ENCODE peak calls at places on chromosome 2, in eight cellular contexts. O is HFF-Myc, M is cardiac muscle cell, E is PC-3, W is stomach, Z is fibroblast of mammary gland, T is coronary artery, J is AG04450. D is an unnamed sample.

GRCh38 chr2:203583084-203583695 is 48.1 kb upstream of the RAPH1 start:
- DNase-seq in J (no peak), T (no peak), M (no peak), E (no peak), Z (no peak), W (no peak), O (no peak), D (no peak)

GRCh38 chr2:200408428-200409311 is 101.2 kb downstream of the KCTD18 start:
- DNase-seq in O (peak; percentile 62), E (peak; percentile 87), M (peak; percentile 68), J (peak; percentile 82), W (peak; percentile 47), T (no peak), Z (peak; percentile 89), D (peak; percentile 49)

GRCh38 chr2:225487901-225488416 is 88.4 kb downstream of the NYAP2 start:
- DNase-seq in O (no peak), W (no peak), T (no peak), E (no peak), M (no peak), J (no peak), Z (no peak), D (no peak)

GRCh38 chr2:173191601-173192000 is 116.0 kb downstream of the MAP3K20 start:
- DNase-seq in Z (peak; percentile 53), E (peak; percentile 43), M (no peak), O (no peak), W (no peak), J (no peak), T (no peak), D (no peak)

GRCh38 chr2:57432528-57432927 is 614.1 kb upstream of the VRK2 start:
- DNase-seq in Z (no peak), E (no peak), M (no peak), O (no peak), J (no peak), W (no peak), T (no peak), D (no peak)

GRCh38 chr2:232482301-232483238 is 5.1 kb downstream of the ECEL1 start:
- DNase-seq in J (no peak), M (no peak), Z (no peak), O (no peak), E (no peak), T (no peak), W (no peak), D (no peak)

GRCh38 chr2:138589663-138590062 is 88.1 kb downstream of the SPOPL start:
- DNase-seq in T (no peak), W (no peak), O (no peak), J (no peak), Z (no peak), E (no peak), M (no peak), D (no peak)

GRCh38 chr2:97806738-97807618 is 93.6 kb downstream of the ZAP70 start:
- DNase-seq in E (peak; percentile 78), O (peak; percentile 25), T (peak; percentile 79), W (peak; percentile 86), M (peak; percentile 83), Z (peak; percentile 71), J (peak; percentile 44), D (peak; percentile 21)

DNA sequence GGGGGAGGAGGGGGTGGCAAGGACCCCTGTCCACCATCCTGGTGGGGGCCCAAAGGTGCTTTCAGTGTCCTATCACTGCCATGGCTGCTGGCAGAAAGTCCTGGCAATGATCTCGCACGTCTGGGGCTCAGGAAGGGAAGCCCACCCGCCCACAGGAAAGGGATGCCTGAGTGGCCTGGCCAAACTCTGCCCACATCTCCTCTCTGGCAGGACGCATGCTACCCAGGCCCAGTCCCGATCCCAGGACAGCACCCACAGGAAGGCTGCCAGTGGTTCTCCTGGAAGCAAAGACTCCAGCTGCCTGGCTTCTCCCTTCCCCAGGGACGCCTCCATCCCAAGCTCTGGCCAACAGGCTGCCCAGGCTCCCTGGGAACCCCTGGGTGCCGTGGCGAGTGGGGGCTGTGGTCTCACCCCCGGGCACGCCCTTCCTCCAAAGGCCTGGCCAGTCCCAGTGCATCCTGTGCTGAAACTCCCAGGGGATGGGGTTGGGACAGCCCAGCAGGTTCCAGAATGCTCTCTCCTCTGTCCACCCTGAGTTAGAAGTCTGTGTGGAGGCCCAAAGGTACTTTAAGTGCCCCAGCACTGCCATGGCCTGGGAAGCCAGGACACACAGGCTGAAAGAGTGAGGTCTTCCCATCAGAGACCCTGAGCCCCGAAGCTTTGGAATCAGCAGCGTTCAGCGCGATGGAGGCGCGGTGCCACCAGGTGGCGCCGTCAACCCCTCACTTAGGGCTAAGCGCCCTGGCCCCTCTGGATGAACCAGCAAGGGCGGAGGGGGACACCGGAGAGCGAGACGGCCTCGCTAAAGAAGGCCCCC is 29.8 kb upstream of the TAF1B start:
- DNase-seq in M (peak; percentile 74), O (no peak), W (peak; percentile 77), T (peak; percentile 76), E (peak; percentile 80), J (no peak), Z (peak; percentile 58), D (no peak)
- H3K4me3 ChIP-seq in M (no peak overlapping the region), O (no peak overlapping the region), W (peak overlapping the region; percentile 12), T (peak overlapping the region; percentile 53), E (peak overlapping the region; percentile 16), J (no peak overlapping the region), Z (no peak overlapping the region), D (peak overlapping the region; percentile 23)

GRCh38 chr2:109458512-109458911 is 155.3 kb downstream of the SEPTIN10 start:
- DNase-seq in E (no peak), M (no peak), Z (no peak), T (peak; percentile 53), W (no peak), J (no peak), O (no peak), D (no peak)

GRCh38 chr2:109457366-109457765 is 156.4 kb downstream of the SEPTIN10 start:
- DNase-seq in Z (peak; percentile 7), M (no peak), E (no peak), O (no peak), J (no peak), W (no peak), T (no peak), D (no peak)

GRCh38 chr2:109459485-109459884 is 154.3 kb downstream of the SEPTIN10 start:
- DNase-seq in J (no peak), T (peak; percentile 91), M (no peak), O (no peak), W (no peak), E (no peak), Z (no peak), D (no peak)

GRCh38 chr2:109456776-109457175 is 157.0 kb downstream of the SEPTIN10 start:
- DNase-seq in W (no peak), J (no peak), M (no peak), E (no peak), O (no peak), Z (no peak), T (peak; percentile 67), D (no peak)

GRCh38 chr2:109457811-109458210 is 156.0 kb downstream of the SEPTIN10 start:
- DNase-seq in O (no peak), W (no peak), M (no peak), Z (no peak), T (peak; percentile 87), E (no peak), J (no peak), D (no peak)
- TF ChIP-seq CTCF in O (no peak), W (peak; percentile 6), M (peak; percentile 4), Z (no peak), T (no peak), E (peak; percentile 24), J (peak; percentile 5), D (no peak)

DNA sequence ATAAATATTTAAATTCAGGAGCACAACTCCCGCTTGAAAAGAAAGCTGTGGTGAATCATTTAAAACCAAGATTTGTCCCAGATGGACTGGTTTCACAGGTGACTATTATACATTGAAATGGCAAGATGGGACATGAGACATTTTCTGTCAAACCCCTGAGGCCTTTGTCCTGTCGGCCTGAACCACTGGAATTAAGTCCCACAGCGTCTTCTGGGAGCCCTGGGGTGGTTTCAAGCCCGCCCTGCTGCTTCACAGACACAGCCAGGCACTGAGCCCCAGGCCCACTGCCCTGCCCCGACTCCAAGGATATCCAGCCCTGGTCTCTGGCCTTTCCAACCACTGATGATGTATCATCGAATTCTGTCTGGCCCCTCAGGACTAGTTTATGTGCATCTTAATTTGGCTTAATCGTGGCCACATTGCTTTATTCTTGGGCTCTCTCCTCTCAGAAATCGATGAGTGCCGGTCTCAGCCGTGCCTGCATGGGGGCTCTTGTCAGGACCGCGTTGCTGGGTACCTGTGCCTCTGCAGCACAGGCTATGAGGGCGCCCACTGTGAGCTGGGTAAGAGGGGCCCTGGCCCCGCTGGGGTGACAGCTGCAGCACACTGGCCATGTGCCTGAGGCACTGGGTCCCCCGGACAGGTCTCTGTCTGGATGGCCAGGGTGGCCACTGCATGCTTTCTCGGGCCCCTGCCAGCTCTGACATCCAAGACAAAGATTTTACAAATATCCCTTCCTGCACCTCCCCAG is 39.6 kb downstream of the MTERF4 start:
- DNase-seq in J (no peak), W (no peak), M (no peak), Z (no peak), O (no peak), T (no peak), E (no peak), D (no peak)
- H3K4me3 ChIP-seq in J (no peak overlapping the region), W (no peak overlapping the region), M (no peak overlapping the region), Z (no peak overlapping the region), O (no peak overlapping the region), T (no peak overlapping the region), E (no peak overlapping the region), D (no peak overlapping the region)

GRCh38 chr2:122098301-122098700 is 342.9 kb downstream of the TSN start:
- DNase-seq in E (no peak), W (no peak), Z (peak; percentile 16), M (peak; percentile 5), J (no peak), T (no peak), O (no peak), D (no peak)
- TF ChIP-seq CTCF in E (no peak), W (no peak), Z (no peak), M (no peak), J (no peak), T (no peak), O (no peak), D (no peak)

GRCh38 chr2:128545085-128545484 is 226.4 kb upstream of the HS6ST1 start:
- DNase-seq in W (peak; percentile 22), T (no peak), M (no peak), Z (no peak), J (no peak), O (no peak), E (no peak), D (no peak)
- H3K4me3 ChIP-seq in W (no peak overlapping the region), T (no peak overlapping the region), M (no peak overlapping the region), Z (no peak overlapping the region), J (no peak overlapping the region), O (no peak overlapping the region), E (no peak overlapping the region), D (no peak overlapping the region)

GRCh38 chr2:37189452-37190153 is 1.1 kb upstream of the SULT6B1 start:
- DNase-seq in Z (peak; percentile 92), E (peak; percentile 84), O (peak; percentile 29), W (no peak), T (no peak), M (peak; percentile 83), J (no peak), D (peak; percentile 67)
- TF ChIP-seq CTCF in Z (peak; percentile 5), E (peak; percentile 36), O (no peak), W (no peak), T (no peak), M (peak; percentile 14), J (no peak), D (peak; percentile 13)

DNA sequence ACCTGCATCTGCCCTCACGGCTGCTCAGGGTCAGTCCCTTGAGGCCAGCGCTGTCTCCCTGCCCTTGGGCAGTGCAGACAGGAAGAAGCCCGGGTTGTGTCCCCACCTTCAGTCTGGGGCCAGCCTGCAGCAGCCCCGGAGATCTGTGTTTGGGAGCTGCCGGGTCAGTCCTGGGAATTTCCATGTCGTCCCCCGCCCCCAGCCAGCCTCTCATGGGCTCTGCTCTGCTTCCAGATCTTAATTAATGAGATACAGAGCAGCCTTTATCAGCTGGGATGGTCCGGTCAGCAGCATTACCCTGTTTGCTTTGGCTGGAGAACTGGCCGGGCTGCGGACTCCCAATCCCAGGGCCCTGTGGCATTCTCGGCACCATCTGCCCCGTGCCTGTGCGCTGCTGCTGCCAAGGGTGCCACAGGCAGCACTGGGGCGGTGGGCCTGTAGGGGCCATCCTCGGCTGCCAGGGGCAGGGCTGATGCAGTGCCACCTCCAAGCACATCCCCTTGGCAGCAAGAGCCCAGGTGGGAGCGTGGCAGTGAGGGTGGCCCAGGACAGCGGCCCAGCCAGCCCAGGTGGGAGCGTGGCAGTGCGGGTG is 2.4 kb downstream of the BOK start:
- DNase-seq in E (no peak), M (peak; percentile 46), O (no peak), W (peak; percentile 70), J (no peak), Z (no peak), T (no peak), D (no peak)
- H3K4me3 ChIP-seq in E (peak overlapping the region; percentile 91), M (no peak overlapping the region), O (peak overlapping the region; percentile 65), W (peak overlapping the region; percentile 84), J (peak overlapping the region; percentile 68), Z (no peak overlapping the region), T (peak overlapping the region; percentile 82), D (peak overlapping the region; percentile 45)